ENCODE peak calls at places on chromosomes 2 and 18, in six cellular contexts. One of them, this sample, is unnamed.

GRCh38 chr2:189153608-189154007 is 26.0 kb downstream of the COL5A2 start:
- DNase-seq in BE2C: no peak
- DNase-seq in Panc1: no peak
- DNase-seq in tibial artery: no peak
- DNase-seq in tibial nerve: no peak
- DNase-seq in ascending aorta: no peak
- DNase-seq in this sample: no peak

GRCh38 chr2:19722486-19723420 is 179.0 kb downstream of the TTC32 start:
- DNase-seq in BE2C: no peak
- DNase-seq in Panc1: no peak
- DNase-seq in tibial artery: no peak
- DNase-seq in tibial nerve: no peak
- DNase-seq in ascending aorta: no peak
- DNase-seq in this sample: no peak

GRCh38 chr18:10973579-10974260 is 175.6 kb downstream of the PIEZO2 start:
- DNase-seq in BE2C: no peak
- DNase-seq in Panc1: peak; percentile 2
- DNase-seq in tibial artery: no peak
- DNase-seq in tibial nerve: no peak
- DNase-seq in ascending aorta: no peak
- DNase-seq in this sample: peak; percentile 16

GRCh38 chr2:37189452-37190153 is 1.1 kb upstream of the SULT6B1 start:
- DNase-seq in BE2C: no peak
- DNase-seq in Panc1: peak; percentile 48
- DNase-seq in tibial artery: no peak
- DNase-seq in tibial nerve: no peak
- DNase-seq in ascending aorta: no peak
- DNase-seq in this sample: peak; percentile 91

GRCh38 chr2:178419123-178419522 is 31.9 kb downstream of the PRKRA start:
- DNase-seq in BE2C: no peak
- DNase-seq in Panc1: no peak
- DNase-seq in tibial artery: no peak
- DNase-seq in tibial nerve: no peak
- DNase-seq in ascending aorta: no peak
- DNase-seq in this sample: no peak

GRCh38 chr2:127427376-127428056 is 9.3 kb downstream of the PROC start:
- DNase-seq in BE2C: no peak
- DNase-seq in Panc1: no peak
- DNase-seq in tibial artery: no peak
- DNase-seq in tibial nerve: no peak
- DNase-seq in ascending aorta: no peak
- DNase-seq in this sample: no peak

GRCh38 chr2:218878941-218879761 is 1.5 kb upstream of the WNT10A start:
- DNase-seq in BE2C: peak; percentile 70
- DNase-seq in Panc1: no peak
- DNase-seq in tibial artery: no peak
- DNase-seq in tibial nerve: no peak
- DNase-seq in ascending aorta: no peak
- DNase-seq in this sample: no peak

GRCh38 chr2:73233154-73233931 is at the start of gene PRADC1:
- DNase-seq in BE2C: peak; percentile 93
- DNase-seq in Panc1: peak; percentile 98
- DNase-seq in tibial artery: peak; percentile 99
- DNase-seq in tibial nerve: peak; percentile 98
- DNase-seq in ascending aorta: peak; percentile 98
- DNase-seq in this sample: peak; percentile 100

GRCh38 chr2:163717993-163718680 is 17.7 kb downstream of the FIGN start:
- DNase-seq in BE2C: peak; percentile 19
- DNase-seq in Panc1: no peak
- DNase-seq in tibial artery: no peak
- DNase-seq in tibial nerve: no peak
- DNase-seq in ascending aorta: no peak
- DNase-seq in this sample: no peak

GRCh38 chr2:61247204-61247812 is 85.3 kb downstream of the C2orf74 start:
- DNase-seq in BE2C: no peak
- DNase-seq in Panc1: no peak
- DNase-seq in tibial artery: no peak
- DNase-seq in tibial nerve: no peak
- DNase-seq in ascending aorta: no peak
- DNase-seq in this sample: peak; percentile 16

GRCh38 chr2:163800889-163801498 is 65.2 kb upstream of the FIGN start:
- DNase-seq in BE2C: no peak
- DNase-seq in Panc1: no peak
- DNase-seq in tibial artery: no peak
- DNase-seq in tibial nerve: no peak
- DNase-seq in ascending aorta: no peak
- DNase-seq in this sample: no peak

GRCh38 chr2:117786520-117786919 is 28.0 kb upstream of the DDX18 start:
- DNase-seq in BE2C: no peak
- DNase-seq in Panc1: no peak
- DNase-seq in tibial artery: no peak
- DNase-seq in tibial nerve: no peak
- DNase-seq in ascending aorta: no peak
- DNase-seq in this sample: no peak

GRCh38 chr18:10240276-10240675 is 214.2 kb upstream of the APCDD1 start:
- DNase-seq in BE2C: no peak
- DNase-seq in Panc1: no peak
- DNase-seq in tibial artery: no peak
- DNase-seq in tibial nerve: no peak
- DNase-seq in ascending aorta: no peak
- DNase-seq in this sample: no peak

GRCh38 chr2:237627463-237628321 is at the start of gene LRRFIP1:
- DNase-seq in BE2C: peak; percentile 60
- DNase-seq in Panc1: no peak
- DNase-seq in tibial artery: no peak
- DNase-seq in tibial nerve: no peak
- DNase-seq in ascending aorta: no peak
- DNase-seq in this sample: no peak

GRCh38 chr18:11119962-11120361 is 29.4 kb downstream of the PIEZO2 start:
- DNase-seq in BE2C: no peak
- DNase-seq in Panc1: no peak
- DNase-seq in tibial artery: no peak
- DNase-seq in tibial nerve: no peak
- DNase-seq in ascending aorta: no peak
- DNase-seq in this sample: peak; percentile 31

GRCh38 chr2:240946654-240947053 is 40.5 kb downstream of the CROCC2 start:
- DNase-seq in BE2C: peak; percentile 50
- DNase-seq in Panc1: no peak
- DNase-seq in tibial artery: no peak
- DNase-seq in tibial nerve: no peak
- DNase-seq in ascending aorta: no peak
- DNase-seq in this sample: peak; percentile 3

GRCh38 chr2:66236067-66236705 is 198.7 kb upstream of the MEIS1 start:
- DNase-seq in BE2C: no peak
- DNase-seq in Panc1: no peak
- DNase-seq in tibial artery: no peak
- DNase-seq in tibial nerve: no peak
- DNase-seq in ascending aorta: no peak
- DNase-seq in this sample: no peak

GRCh38 chr2:84474176-84474575 is 15.1 kb upstream of the SUCLG1 start:
- DNase-seq in BE2C: no peak
- DNase-seq in Panc1: no peak
- DNase-seq in tibial artery: no peak
- DNase-seq in tibial nerve: no peak
- DNase-seq in ascending aorta: no peak
- DNase-seq in this sample: no peak

GRCh38 chr2:191907545-191907944 is 60.7 kb upstream of the CAVIN2 start:
- DNase-seq in BE2C: no peak
- DNase-seq in Panc1: no peak
- DNase-seq in tibial artery: no peak
- DNase-seq in tibial nerve: no peak
- DNase-seq in ascending aorta: no peak
- DNase-seq in this sample: no peak

GRCh38 chr18:36419188-36419912 is 121.8 kb downstream of the FHOD3 start:
- DNase-seq in BE2C: no peak
- DNase-seq in Panc1: no peak
- DNase-seq in tibial artery: no peak
- DNase-seq in tibial nerve: no peak
- DNase-seq in ascending aorta: no peak
- DNase-seq in this sample: no peak

GRCh38 chr2:10245021-10245420 is 57.7 kb upstream of the HPCAL1 start:
- DNase-seq in BE2C: no peak
- DNase-seq in Panc1: no peak
- DNase-seq in tibial artery: no peak
- DNase-seq in tibial nerve: no peak
- DNase-seq in ascending aorta: no peak
- DNase-seq in this sample: no peak

GRCh38 chr2:109459485-109459884 is 154.3 kb downstream of the SEPTIN10 start:
- DNase-seq in BE2C: no peak
- DNase-seq in Panc1: no peak
- DNase-seq in tibial artery: peak; percentile 83
- DNase-seq in tibial nerve: no peak
- DNase-seq in ascending aorta: no peak
- DNase-seq in this sample: peak; percentile 35

GRCh38 chr2:134259571-134259970 is 5.7 kb downstream of the MGAT5 start:
- DNase-seq in BE2C: no peak
- DNase-seq in Panc1: no peak
- DNase-seq in tibial artery: no peak
- DNase-seq in tibial nerve: no peak
- DNase-seq in ascending aorta: no peak
- DNase-seq in this sample: no peak

GRCh38 chr2:65710779-65711295 is 278.4 kb upstream of the SPRED2 start:
- DNase-seq in BE2C: no peak
- DNase-seq in Panc1: no peak
- DNase-seq in tibial artery: no peak
- DNase-seq in tibial nerve: no peak
- DNase-seq in ascending aorta: no peak
- DNase-seq in this sample: no peak

GRCh38 chr2:109272461-109272860 is 143.5 kb downstream of the SH3RF3 start:
- DNase-seq in BE2C: no peak
- DNase-seq in Panc1: no peak
- DNase-seq in tibial artery: no peak
- DNase-seq in tibial nerve: no peak
- DNase-seq in ascending aorta: no peak
- DNase-seq in this sample: no peak

GRCh38 chr2:120403676-120404075 is 57.7 kb downstream of the INHBB start:
- DNase-seq in BE2C: no peak
- DNase-seq in Panc1: no peak
- DNase-seq in tibial artery: no peak
- DNase-seq in tibial nerve: no peak
- DNase-seq in ascending aorta: no peak
- DNase-seq in this sample: no peak

GRCh38 chr2:16763493-16763899 is 97.9 kb upstream of the CYRIA start:
- DNase-seq in BE2C: no peak
- DNase-seq in Panc1: no peak
- DNase-seq in tibial artery: no peak
- DNase-seq in tibial nerve: no peak
- DNase-seq in ascending aorta: no peak
- DNase-seq in this sample: no peak

GRCh38 chr2:71897145-71897495 is 250.5 kb downstream of the CYP26B1 start:
- DNase-seq in BE2C: no peak
- DNase-seq in Panc1: no peak
- DNase-seq in tibial artery: no peak
- DNase-seq in tibial nerve: no peak
- DNase-seq in ascending aorta: no peak
- DNase-seq in this sample: peak; percentile 41

GRCh38 chr2:181258761-181259160 is 198.4 kb upstream of the ITGA4 start:
- DNase-seq in BE2C: no peak
- DNase-seq in Panc1: no peak
- DNase-seq in tibial artery: no peak
- DNase-seq in tibial nerve: no peak
- DNase-seq in ascending aorta: no peak
- DNase-seq in this sample: no peak

GRCh38 chr2:10322481-10322880 is 19.8 kb downstream of the HPCAL1 start:
- DNase-seq in BE2C: no peak
- DNase-seq in Panc1: no peak
- DNase-seq in tibial artery: peak; percentile 4
- DNase-seq in tibial nerve: no peak
- DNase-seq in ascending aorta: no peak
- DNase-seq in this sample: no peak

GRCh38 chr2:27671235-27671634 is 7.5 kb downstream of the SLC4A1AP start:
- DNase-seq in BE2C: no peak
- DNase-seq in Panc1: no peak
- DNase-seq in tibial artery: no peak
- DNase-seq in tibial nerve: no peak
- DNase-seq in ascending aorta: no peak
- DNase-seq in this sample: no peak
- H3K36me3 ChIP-seq in BE2C: peaks cover 47% of the 10 kb centered on the region
- H3K36me3 ChIP-seq in Panc1: peaks cover 19% of the 10 kb centered on the region
- H3K36me3 ChIP-seq in tibial artery: peaks cover 66% of the 10 kb centered on the region
- H3K36me3 ChIP-seq in tibial nerve: peaks cover 89% of the 10 kb centered on the region
- H3K36me3 ChIP-seq in ascending aorta: peaks cover 76% of the 10 kb centered on the region
- H3K36me3 ChIP-seq in this sample: no peaks in the 10 kb centered on the region

GRCh38 chr2:152710713-152711112 is 6.5 kb downstream of the PRPF40A start:
- DNase-seq in BE2C: no peak
- DNase-seq in Panc1: no peak
- DNase-seq in tibial artery: no peak
- DNase-seq in tibial nerve: no peak
- DNase-seq in ascending aorta: no peak
- DNase-seq in this sample: no peak

GRCh38 chr2:152701198-152701597 is 16.1 kb downstream of the PRPF40A start:
- DNase-seq in BE2C: no peak
- DNase-seq in Panc1: no peak
- DNase-seq in tibial artery: no peak
- DNase-seq in tibial nerve: no peak
- DNase-seq in ascending aorta: no peak
- DNase-seq in this sample: no peak

GRCh38 chr2:152706477-152707020 is 10.7 kb downstream of the PRPF40A start:
- DNase-seq in BE2C: no peak
- DNase-seq in Panc1: no peak
- DNase-seq in tibial artery: no peak
- DNase-seq in tibial nerve: no peak
- DNase-seq in ascending aorta: no peak
- DNase-seq in this sample: no peak
- H3K36me3 ChIP-seq in BE2C: no peaks in the 10 kb centered on the region
- H3K36me3 ChIP-seq in Panc1: peaks cover 16% of the 10 kb centered on the region
- H3K36me3 ChIP-seq in tibial artery: peaks cover 9% of the 10 kb centered on the region
- H3K36me3 ChIP-seq in tibial nerve: peaks cover 30% of the 10 kb centered on the region
- H3K36me3 ChIP-seq in ascending aorta: peaks cover 12% of the 10 kb centered on the region
- H3K36me3 ChIP-seq in this sample: no peaks in the 10 kb centered on the region

GRCh38 chr2:44333994-44334393 is 27.3 kb downstream of the PREPL start:
- DNase-seq in BE2C: no peak
- DNase-seq in Panc1: no peak
- DNase-seq in tibial artery: no peak
- DNase-seq in tibial nerve: no peak
- DNase-seq in ascending aorta: no peak
- DNase-seq in this sample: no peak
- H3K36me3 ChIP-seq in BE2C: peaks cover 74% of the 10 kb centered on the region
- H3K36me3 ChIP-seq in Panc1: peaks cover 12% of the 10 kb centered on the region
- H3K36me3 ChIP-seq in tibial artery: peaks cover 50% of the 10 kb centered on the region
- H3K36me3 ChIP-seq in tibial nerve: peaks cover 77% of the 10 kb centered on the region
- H3K36me3 ChIP-seq in ascending aorta: peaks cover 65% of the 10 kb centered on the region
- H3K36me3 ChIP-seq in this sample: no peaks in the 10 kb centered on the region

GRCh38 chr2:172586255-172586891 is 30.5 kb downstream of the PDK1 start:
- DNase-seq in BE2C: no peak
- DNase-seq in Panc1: no peak
- DNase-seq in tibial artery: no peak
- DNase-seq in tibial nerve: no peak
- DNase-seq in ascending aorta: no peak
- DNase-seq in this sample: no peak

DNA sequence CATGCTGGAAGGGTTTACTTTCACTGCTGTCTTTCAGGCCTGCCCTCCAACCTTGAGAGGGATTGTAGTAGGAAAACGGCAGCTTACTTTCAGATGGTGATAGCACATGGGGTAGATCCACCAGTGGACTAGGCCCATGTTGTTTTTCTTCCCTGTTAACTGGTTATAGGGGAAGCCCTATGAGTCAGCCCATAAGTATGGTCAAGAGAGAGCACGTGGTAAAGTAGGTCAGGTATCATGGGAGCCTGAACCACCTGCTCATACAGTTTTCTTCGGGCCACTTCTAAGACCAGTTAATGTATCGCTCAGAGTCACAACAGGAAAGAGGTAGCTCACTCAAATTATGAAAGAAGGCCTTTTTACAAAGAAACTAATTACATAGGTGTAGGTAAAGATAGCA is 33.0 kb downstream of the PDK1 start:
- DNase-seq in BE2C: no peak
- DNase-seq in Panc1: no peak
- DNase-seq in tibial artery: no peak
- DNase-seq in tibial nerve: no peak
- DNase-seq in ascending aorta: no peak
- DNase-seq in this sample: no peak
- H3K36me3 ChIP-seq in BE2C: no peaks in the 10 kb centered on the region
- H3K36me3 ChIP-seq in Panc1: no peaks in the 10 kb centered on the region
- H3K36me3 ChIP-seq in tibial artery: peaks cover 32% of the 10 kb centered on the region
- H3K36me3 ChIP-seq in tibial nerve: peaks cover 43% of the 10 kb centered on the region
- H3K36me3 ChIP-seq in ascending aorta: peaks cover 21% of the 10 kb centered on the region
- H3K36me3 ChIP-seq in this sample: no peaks in the 10 kb centered on the region

This sample was measured in adrenal gland.